ENCODE peak calls at places on chromosomes 5 and 9, in ten cellular contexts. J is HepG2, D is Panc1, L is mucosa of descending colon, G is PC-3, K is AG04450, O is lower lobe of right lung, C is HFF-Myc, A is mesendoderm, F is bronchial epithelial cell. R is an unnamed sample.
A peak's percentile ranks its signal among the peaks of the same experiment; 100 is the strongest.

GRCh38 chr5:19626218-19626617 is 361.8 kb downstream of the CDH18 start:
- DNase-seq in J (no peak), D (no peak), L (no peak), G (no peak), K (no peak), O (no peak), C (no peak), A (no peak), F (no peak), R (no peak)

GRCh38 chr5:95735436-95735835 is 4.3 kb downstream of the RHOBTB3 start:
- DNase-seq in J (no peak), D (no peak), L (no peak), G (peak; percentile 7), K (no peak), O (no peak), C (no peak), A (no peak), F (no peak), R (no peak)

GRCh38 chr9:91117959-91118651 is 243.6 kb downstream of the AUH start:
- DNase-seq in J (no peak), D (no peak), L (peak; percentile 91), G (no peak), K (no peak), O (peak; percentile 96), C (peak; percentile 66), A (peak; percentile 86), F (no peak), R (peak; percentile 42)

GRCh38 chr9:127976498-127976897 is 4.3 kb downstream of the EEIG1 start:
- DNase-seq in J (no peak), D (no peak), L (peak; percentile 82), G (no peak), K (no peak), O (peak; percentile 78), C (no peak), A (no peak), F (no peak), R (no peak)

GRCh38 chr5:59065551-59065950 is 482.7 kb downstream of the RAB3C start:
- DNase-seq in J (no peak), D (no peak), L (no peak), G (peak; percentile 73), K (no peak), O (no peak), C (no peak), A (no peak), F (peak; percentile 61), R (no peak)

GRCh38 chr5:14165375-14166091 is 22.4 kb downstream of the TRIO start:
- DNase-seq in J (peak; percentile 52), D (no peak), L (no peak), G (peak; percentile 97), K (no peak), O (no peak), C (no peak), A (peak; percentile 87), F (peak; percentile 83), R (peak; percentile 67)

GRCh38 chr9:78132688-78133033 is 101.0 kb upstream of the GNAQ start:
- DNase-seq in J (no peak), D (no peak), L (no peak), G (no peak), K (no peak), O (no peak), C (no peak), A (no peak), F (no peak), R (no peak)

GRCh38 chr9:114289106-114289505 is 33.8 kb upstream of the ORM1 start:
- DNase-seq in J (no peak), D (no peak), L (no peak), G (no peak), K (no peak), O (peak; percentile 22), C (no peak), A (no peak), F (no peak), R (no peak)

DNA sequence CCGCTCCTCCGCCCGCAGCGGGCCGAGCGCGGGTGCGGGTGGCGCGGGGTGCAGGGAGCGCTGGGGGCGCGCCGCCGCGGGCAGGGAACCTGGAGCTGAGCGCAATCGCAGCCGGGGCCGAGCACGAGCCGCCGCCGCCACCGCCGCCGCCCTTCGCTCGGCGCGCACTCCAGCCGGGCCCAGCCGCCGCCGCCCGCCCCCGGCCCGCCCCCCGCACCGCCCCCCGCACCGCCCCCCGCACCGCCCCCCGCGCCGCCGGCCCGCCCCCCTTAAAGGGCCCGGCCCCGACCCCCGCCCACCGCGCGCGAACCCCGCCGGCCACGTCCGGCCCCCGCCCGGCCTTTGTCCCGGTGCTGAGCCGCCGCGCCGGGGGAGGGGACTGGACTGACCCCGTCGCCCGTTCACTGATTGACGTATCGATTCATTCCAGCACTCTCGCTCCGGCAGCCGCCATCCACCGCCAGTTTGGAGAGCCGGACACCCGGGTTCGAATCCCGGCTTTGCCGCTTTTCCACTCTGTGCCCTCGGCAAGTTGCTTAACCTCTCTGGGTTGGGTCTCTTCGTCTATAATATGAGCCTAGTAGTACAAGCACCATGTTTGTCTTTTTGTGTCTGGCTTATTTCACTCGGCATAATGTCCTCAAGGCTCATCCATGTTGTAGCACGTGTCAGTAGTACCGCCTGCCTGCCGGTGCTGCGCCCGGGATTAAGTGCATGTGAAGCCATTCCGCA is at the start of gene SH3PXD2B:
- DNase-seq in J (peak; percentile 52), D (no peak), L (peak; percentile 82), G (peak; percentile 54), K (no peak), O (peak; percentile 79), C (no peak), A (peak; percentile 74), F (peak; percentile 16), R (no peak)
- H3K4me3 ChIP-seq in J (peak within 1 kb of the TSS; percentile 81), D (peak within 1 kb of the TSS; percentile 84), L (peak within 1 kb of the TSS; percentile 48), G (peak within 1 kb of the TSS; percentile 72), K (peak within 1 kb of the TSS; percentile 97), O (peak within 1 kb of the TSS; percentile 73), C (peak within 1 kb of the TSS; percentile 82), A (peak within 1 kb of the TSS; percentile 88), F (peak within 1 kb of the TSS; percentile 71), R (peak within 1 kb of the TSS; percentile 93)

GRCh38 chr9:105024529-105024928 is 96.6 kb upstream of the ABCA1 start:
- DNase-seq in J (no peak), D (no peak), L (no peak), G (no peak), K (no peak), O (no peak), C (no peak), A (no peak), F (no peak), R (no peak)
- H3K4me3 ChIP-seq in J (no peak overlapping the region), D (no peak overlapping the region), L (no peak overlapping the region), G (no peak overlapping the region), K (no peak overlapping the region), O (no peak overlapping the region), C (no peak overlapping the region), A (no peak overlapping the region), F (no peak overlapping the region), R (no peak overlapping the region)

GRCh38 chr9:129332581-129332980 is 154.5 kb upstream of the IER5L start:
- DNase-seq in J (no peak), D (no peak), L (no peak), G (no peak), K (no peak), O (no peak), C (no peak), A (no peak), F (no peak), R (no peak)

GRCh38 chr9:129330711-129331279 is 152.7 kb upstream of the IER5L start:
- DNase-seq in J (no peak), D (no peak), L (no peak), G (no peak), K (no peak), O (no peak), C (no peak), A (peak; percentile 83), F (no peak), R (no peak)

GRCh38 chr9:129331366-129331765 is 153.3 kb upstream of the IER5L start:
- DNase-seq in J (no peak), D (no peak), L (no peak), G (no peak), K (no peak), O (no peak), C (no peak), A (no peak), F (no peak), R (no peak)

GRCh38 chr9:129333613-129333960 is 155.5 kb upstream of the IER5L start:
- DNase-seq in J (peak; percentile 31), D (no peak), L (no peak), G (peak; percentile 70), K (no peak), O (no peak), C (no peak), A (peak; percentile 96), F (no peak), R (peak; percentile 19)

DNA sequence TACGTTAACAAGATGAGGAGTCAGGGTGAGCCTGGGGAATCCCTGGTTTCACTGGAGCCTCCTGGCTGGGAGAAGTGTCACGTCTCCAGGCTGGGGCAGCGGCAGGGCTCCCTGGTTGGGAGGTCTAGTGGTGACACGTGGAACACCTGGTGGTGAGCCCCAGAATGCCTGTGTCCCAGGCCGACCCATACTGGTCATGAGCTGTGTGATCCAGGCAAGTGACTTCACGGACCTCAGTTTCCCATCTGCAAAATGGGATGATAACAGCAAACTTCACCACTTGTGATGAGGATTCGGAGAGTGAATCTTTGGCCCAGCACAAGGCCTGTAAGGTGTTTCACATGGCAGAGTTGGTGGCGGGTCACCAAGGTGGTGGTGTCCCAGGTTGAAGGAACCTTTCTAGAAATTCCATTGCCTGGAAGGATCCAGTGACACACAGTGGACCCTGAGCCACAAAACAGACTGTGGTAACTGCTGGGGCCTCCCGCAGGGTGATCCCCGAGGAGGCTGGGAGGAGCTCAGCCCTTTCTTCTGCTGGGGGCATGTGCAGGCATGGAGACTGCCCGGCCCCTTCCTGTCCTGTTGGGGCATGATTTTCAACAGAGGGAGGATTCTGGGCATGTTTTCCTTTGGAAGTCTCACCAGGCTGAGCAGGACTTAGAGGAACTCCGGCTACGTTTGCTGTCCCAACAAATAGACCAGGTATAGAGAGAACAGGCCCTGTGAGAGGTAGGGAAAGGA is 153.9 kb upstream of the IER5L start:
- DNase-seq in J (no peak), D (no peak), L (no peak), G (no peak), K (no peak), O (no peak), C (no peak), A (peak; percentile 47), F (peak; percentile 97), R (no peak)
- H3K4me3 ChIP-seq in J (no peak overlapping the region), D (no peak overlapping the region), L (no peak overlapping the region), G (no peak overlapping the region), K (no peak overlapping the region), O (no peak overlapping the region), C (no peak overlapping the region), A (no peak overlapping the region), F (peak overlapping the region; percentile 50), R (no peak overlapping the region)

DNA sequence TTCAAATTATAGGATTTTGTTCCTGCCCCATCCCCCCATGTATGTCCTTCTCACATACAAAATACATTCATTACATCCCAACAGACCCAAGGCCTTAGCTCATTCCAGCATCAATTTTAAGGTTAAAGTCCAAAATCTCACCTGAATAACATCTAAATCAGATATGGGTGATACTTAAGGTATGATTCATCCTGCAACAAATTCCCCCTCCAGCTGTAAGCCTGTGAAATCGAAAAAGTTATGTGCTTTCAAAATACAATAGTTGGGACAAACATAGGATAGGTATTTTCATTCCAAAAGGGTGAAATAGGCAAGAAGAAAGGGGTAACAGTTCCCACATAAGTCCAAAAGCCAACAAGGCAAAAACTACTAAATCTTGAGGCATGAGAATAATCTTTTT is 244.1 kb upstream of the SMARCA2 start:
- DNase-seq in J (no peak), D (no peak), L (no peak), G (no peak), K (no peak), O (no peak), C (no peak), A (no peak), F (peak; percentile 34), R (no peak)
- H3K4me3 ChIP-seq in J (no peak overlapping the region), D (no peak overlapping the region), L (no peak overlapping the region), G (no peak overlapping the region), K (no peak overlapping the region), O (no peak overlapping the region), C (no peak overlapping the region), A (no peak overlapping the region), F (no peak overlapping the region), R (no peak overlapping the region)